ENCODE peak calls at places on chromosomes 1 and 21, in four cellular contexts. L is astrocyte of the cerebellum, S is suprapubic skin, Y is neural progenitor cell. V is an unnamed sample.

GRCh38 chr1:35717911-35718476 is 690 bp downstream of the C1orf216 start:
- DNase-seq in Y (peak), L (peak), S (peak), V (no peak)

GRCh38 chr1:236394905-236395779 is 1.1 kb downstream of the EDARADD start:
- DNase-seq in Y (peak), S (peak), L (no peak), V (peak)

GRCh38 chr1:117048431-117049133 is 11.5 kb upstream of the TTF2 start:
- DNase-seq in Y (no peak), L (no peak), S (no peak), V (no peak)

GRCh38 chr1:116832268-116832931 is 77.3 kb upstream of the PTGFRN start:
- DNase-seq in Y (peak), S (no peak), L (no peak), V (no peak)

GRCh38 chr1:212155219-212155618 is 119.7 kb downstream of the DTL start:
- DNase-seq in Y (no peak), L (no peak), S (no peak), V (no peak)

GRCh38 chr21:44723177-44724131 is 12.1 kb upstream of the TSPEAR start:
- DNase-seq in Y (peak), S (peak), L (no peak), V (peak)

GRCh38 chr1:92538048-92538412 is 51.3 kb upstream of the GFI1 start:
- DNase-seq in L (no peak), S (no peak), Y (no peak), V (no peak)

GRCh38 chr1:22522221-22522743 is 41.0 kb upstream of the EPHA8 start:
- DNase-seq in Y (no peak), L (no peak), S (no peak), V (no peak)

GRCh38 chr1:111990026-111990877 is 784 bp upstream of the KCND3 start:
- DNase-seq in L (no peak), Y (peak), S (no peak), V (no peak)

GRCh38 chr1:53077599-53077965 is 15.6 kb downstream of the PODN start:
- DNase-seq in S (no peak), Y (no peak), L (no peak), V (no peak)

GRCh38 chr1:21254335-21254951 is 35.8 kb downstream of the ECE1 start:
- DNase-seq in Y (no peak), S (no peak), L (peak), V (no peak)

GRCh38 chr1:68104155-68104554 is 53.7 kb upstream of the DIRAS3 start:
- DNase-seq in Y (no peak), L (peak), S (no peak), V (no peak)

GRCh38 chr1:32205401-32206370 is at the start of gene IQCC:
- DNase-seq in Y (peak), S (peak), L (no peak), V (peak)

GRCh38 chr1:195697130-195697529 is 911.1 kb downstream of the KCNT2 start:
- DNase-seq in Y (no peak), S (no peak), L (no peak), V (no peak)

GRCh38 chr1:159973350-159973940 is 19.4 kb upstream of the SLAMF9 start:
- DNase-seq in Y (no peak), L (no peak), S (no peak), V (peak)

GRCh38 chr1:99767996-99768524 is 1.6 kb upstream of the FRRS1 start:
- DNase-seq in S (no peak), Y (no peak), L (no peak), V (no peak)

GRCh38 chr1:74681001-74681400 is 7.4 kb upstream of the ERICH3 start:
- DNase-seq in Y (no peak), S (no peak), L (no peak), V (no peak)

GRCh38 chr1:220818421-220819173 is 31.9 kb downstream of the MTARC1 start:
- DNase-seq in Y (no peak), S (no peak), L (peak), V (no peak)

GRCh38 chr1:3430820-3431219 is 23.6 kb upstream of the ARHGEF16 start:
- DNase-seq in L (no peak), S (no peak), Y (no peak), V (no peak)

GRCh38 chr1:160217466-160218165 is 12.4 kb downstream of the PEA15 start:
- DNase-seq in L (no peak), S (no peak), Y (no peak), V (peak)

GRCh38 chr1:176110203-176110602 is 96.9 kb downstream of the COP1 start:
- DNase-seq in S (no peak), Y (no peak), L (no peak), V (no peak)

GRCh38 chr1:1858382-1859086 is 32.4 kb downstream of the GNB1 start:
- DNase-seq in Y (peak), L (peak), S (peak), V (no peak)

GRCh38 chr21:41761211-41762181 is 5.4 kb downstream of the RIPK4 start:
- DNase-seq in L (no peak), Y (peak), S (no peak), V (no peak)

GRCh38 chr1:94962745-94963265 is 35.9 kb upstream of the CNN3 start:
- DNase-seq in S (no peak), Y (no peak), L (no peak), V (no peak)

GRCh38 chr1:32239335-32239734 is 7.7 kb upstream of the FAM167B start:
- DNase-seq in S (no peak), L (no peak), Y (peak), V (no peak)

GRCh38 chr1:203778789-203779188 is 13.8 kb downstream of the LAX1 start:
- DNase-seq in L (no peak), Y (no peak), S (no peak), V (no peak)

GRCh38 chr1:162823771-162824525 is 33.4 kb downstream of the HSD17B7 start:
- DNase-seq in S (no peak), Y (no peak), L (no peak), V (no peak)

GRCh38 chr1:162823231-162823630 is 32.7 kb downstream of the HSD17B7 start:
- DNase-seq in S (no peak), L (no peak), Y (no peak), V (no peak)

DNA sequence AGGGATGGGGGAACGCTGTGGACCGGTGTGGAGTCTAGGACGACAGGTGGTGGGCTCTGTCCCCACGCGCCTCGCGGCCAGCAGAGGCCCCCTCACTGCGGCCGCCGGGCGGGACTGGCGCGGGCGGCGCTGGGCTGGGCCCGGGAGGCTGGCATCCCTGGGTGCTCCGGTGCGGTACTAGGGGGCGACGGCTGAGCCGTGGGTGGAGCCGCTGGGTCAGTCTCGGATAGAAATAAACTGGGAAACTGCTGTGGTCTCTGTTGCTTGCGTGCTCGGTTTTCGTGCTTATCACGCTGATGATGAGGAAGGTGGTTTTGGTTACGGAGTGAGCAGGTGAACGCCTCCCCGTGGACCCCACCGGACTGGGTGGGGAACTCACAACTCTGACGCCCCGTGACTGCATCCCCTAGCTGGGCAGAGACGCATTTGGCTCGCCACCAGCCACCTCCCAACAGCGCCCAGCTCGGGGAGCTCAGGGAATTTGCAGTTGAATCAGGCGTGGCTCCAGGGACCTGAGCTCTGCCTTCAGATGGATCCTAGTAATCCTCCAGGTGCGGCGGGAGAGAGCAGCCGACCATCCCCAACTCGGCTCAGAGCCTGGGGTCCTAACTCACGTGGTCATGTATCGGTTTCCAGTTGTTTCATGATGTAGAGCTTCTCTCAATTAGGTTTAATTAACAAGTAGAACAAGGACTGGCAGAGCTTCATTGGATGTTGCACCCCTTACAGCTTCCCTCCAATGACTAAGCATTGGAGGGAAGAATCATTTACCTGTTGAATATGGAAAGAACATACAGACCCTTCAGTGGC is 32.1 kb downstream of the HSD17B7 start:
- DNase-seq in S (no peak), Y (peak), L (no peak), V (peak)
- TF ChIP-seq CTCF in S (no peak), Y (peak), L (no peak), V (no peak)

GRCh38 chr1:97895278-97895677 is 25.6 kb downstream of the DPYD start:
- DNase-seq in Y (no peak), S (no peak), L (no peak), V (no peak)
- TF ChIP-seq CTCF in Y (no peak), S (no peak), L (no peak), V (no peak)

GRCh38 chr1:187051618-187052232 is 223.0 kb downstream of the PLA2G4A start:
- DNase-seq in L (peak), S (no peak), Y (peak), V (no peak)
- TF ChIP-seq CTCF in L (peak), S (no peak), Y (peak), V (peak)

GRCh38 chr1:206774096-206774495 is 1.8 kb upstream of the IL10 start:
- DNase-seq in Y (no peak), S (no peak), L (no peak), V (no peak)
- TF ChIP-seq CTCF in Y (no peak), S (no peak), L (no peak), V (no peak)

GRCh38 chr1:218284377-218284916 is 646 bp upstream of the RRP15 start:
- DNase-seq in S (peak), Y (no peak), L (no peak), V (no peak)

GRCh38 chr1:218284917-218285635 is at the start of gene RRP15:
- DNase-seq in S (peak), Y (peak), L (peak), V (peak)

GRCh38 chr1:218275823-218276222 is 9.3 kb upstream of the RRP15 start:
- DNase-seq in S (no peak), Y (no peak), L (no peak), V (no peak)

GRCh38 chr1:218281285-218281684 is 3.8 kb upstream of the RRP15 start:
- DNase-seq in S (no peak), Y (no peak), L (no peak), V (no peak)
- TF ChIP-seq CTCF in S (no peak), Y (no peak), L (no peak), V (no peak)

DNA sequence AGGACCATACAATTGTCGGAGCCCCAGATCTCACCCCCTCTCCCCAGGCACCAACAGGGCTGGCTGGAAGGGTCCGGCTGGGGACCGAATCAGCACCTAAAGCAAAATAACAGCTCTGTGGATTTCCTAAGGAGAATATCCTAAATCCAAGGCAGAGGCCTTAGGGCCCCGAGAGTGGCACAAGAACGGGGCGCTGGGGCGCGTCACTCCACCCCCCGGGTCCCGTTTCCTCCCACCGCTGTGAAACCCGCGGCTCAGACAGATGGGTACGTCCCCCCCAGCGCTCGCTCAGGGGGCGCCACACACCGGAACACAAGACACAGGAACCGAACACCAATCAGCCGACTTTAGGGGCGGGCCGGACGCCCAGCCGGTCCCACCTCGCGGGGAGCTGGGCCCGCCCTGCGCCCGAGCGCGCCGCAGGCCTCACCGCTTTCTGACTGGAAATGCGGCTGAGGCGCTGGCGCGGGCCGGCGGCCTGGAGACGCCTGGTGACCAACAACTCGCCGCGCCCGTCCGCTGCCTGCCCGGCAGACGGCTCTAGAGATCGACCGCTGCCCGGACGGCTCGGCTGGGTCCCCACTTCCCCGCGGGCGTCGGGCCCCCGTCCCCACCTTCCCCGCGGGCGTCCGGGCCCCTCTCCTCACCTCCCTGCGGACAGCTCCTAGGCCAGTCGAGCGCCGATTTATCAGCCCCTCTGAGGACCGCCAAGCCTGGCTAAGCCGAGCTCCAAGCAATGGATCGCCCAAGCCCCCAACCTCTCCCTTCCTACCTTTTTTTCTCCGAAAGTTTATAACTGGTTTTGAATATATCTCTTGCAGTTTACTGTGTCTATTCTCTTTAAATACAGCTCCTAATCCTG is at the start of gene HFM1:
- DNase-seq in L (peak), Y (peak), S (peak), V (peak)
- TF ChIP-seq CTCF in L (no peak), Y (peak), S (no peak), V (peak)